ENCODE peak calls at places on chromosomes 3 and 15, in ten cellular contexts. G is activated CD4-positive, alpha-beta T cell treated with anti-CD3 and anti-CD28 coated beads for 48 hours; R is stimulated activated CD4-positive, alpha-beta T cell treated with anti-CD3 and anti-CD28 coated beads, Interleukin-4, amount 100 ng/mL, for 1 hour; K is activated B cell treated with CpG ODN at 0.5 μM for 24 hours; S is MCF 10A; T is activated CD8-positive, alpha-beta memory T cell treated with anti-CD3 and anti-CD28 coated beads, Interleukin-2, amount 10 ng/mL, durations not matched to agents 7 days and 5 days; Y is naive thymus-derived CD8-positive, alpha-beta T cell; B is SW480; V is HuH-7; A is pons. C is an unnamed sample.

GRCh38 chr3:171059978-171060377 is 33.5 kb upstream of the SLC2A2 start:
- DNase-seq in G (no peak), R (no peak), K (no peak), S (no peak), T (no peak), Y (no peak), B (no peak), V (no peak), A (no peak), C (no peak)

GRCh38 chr15:55917881-55918296 is 75.5 kb downstream of the NEDD4 start:
- DNase-seq in G (peak), R (no peak), K (no peak), S (peak), T (no peak), Y (no peak), B (peak), V (peak), A (peak), C (peak)

GRCh38 chr3:65857327-65857726 is 181.4 kb downstream of the MAGI1 start:
- DNase-seq in G (no peak), R (no peak), K (no peak), S (no peak), T (no peak), Y (no peak), B (no peak), V (no peak), A (no peak), C (no peak)

GRCh38 chr3:50520849-50521248 is 17.4 kb upstream of the CACNA2D2 start:
- DNase-seq in G (no peak), R (no peak), K (no peak), S (no peak), T (no peak), Y (no peak), B (no peak), V (no peak), A (no peak), C (no peak)

GRCh38 chr3:11522398-11522715 is 121.4 kb downstream of the VGLL4 start:
- DNase-seq in G (no peak), R (no peak), K (no peak), S (peak), T (no peak), Y (no peak), B (no peak), V (no peak), A (no peak), C (no peak)

GRCh38 chr15:22889146-22889818 is 50.8 kb downstream of the NIPA2 start:
- DNase-seq in G (no peak), R (no peak), K (no peak), S (no peak), T (no peak), Y (no peak), B (no peak), V (no peak), A (no peak), C (no peak)

GRCh38 chr3:157159037-157159761 is 748 bp downstream of the CCNL1 start:
- DNase-seq in G (peak), R (peak), K (peak), S (peak), T (peak), Y (peak), B (peak), V (no peak), A (no peak), C (peak)

GRCh38 chr15:40105517-40106202 is 3.0 kb downstream of the BMF start:
- DNase-seq in G (peak), R (peak), K (peak), S (no peak), T (peak), Y (no peak), B (no peak), V (no peak), A (no peak), C (peak)

GRCh38 chr15:76973362-76973743 is 21.6 kb upstream of the PSTPIP1 start:
- DNase-seq in G (peak), R (peak), K (no peak), S (peak), T (peak), Y (peak), B (no peak), V (peak), A (peak), C (no peak)

GRCh38 chr3:160661660-160662059 is 15.3 kb upstream of the ARL14 start:
- DNase-seq in G (no peak), R (no peak), K (no peak), S (no peak), T (no peak), Y (no peak), B (peak), V (no peak), A (peak), C (peak)

GRCh38 chr3:55726501-55726775 is 239.3 kb upstream of the WNT5A start:
- DNase-seq in G (no peak), R (no peak), K (no peak), S (no peak), T (no peak), Y (no peak), B (no peak), V (no peak), A (no peak), C (no peak)

GRCh38 chr3:67087788-67088187 is 89.7 kb downstream of the KBTBD8 start:
- DNase-seq in G (no peak), R (no peak), K (no peak), S (no peak), T (no peak), Y (no peak), B (no peak), V (no peak), A (no peak), C (no peak)

GRCh38 chr15:67405208-67406191 is 115.4 kb upstream of the C15orf61 start:
- DNase-seq in G (no peak), R (no peak), K (no peak), S (peak), T (no peak), Y (no peak), B (peak), V (no peak), A (no peak), C (no peak)

GRCh38 chr3:110623571-110623970 is 448.0 kb upstream of the NECTIN3 start:
- DNase-seq in G (no peak), R (no peak), K (no peak), S (peak), T (no peak), Y (no peak), B (no peak), V (no peak), A (no peak), C (peak)

GRCh38 chr3:101890716-101891115 is 41.4 kb downstream of the NFKBIZ start:
- DNase-seq in G (no peak), R (no peak), K (no peak), S (no peak), T (no peak), Y (no peak), B (no peak), V (no peak), A (no peak), C (no peak)

GRCh38 chr3:70067860-70068479 is 68.4 kb downstream of the SAMMSON start:
- DNase-seq in G (no peak), R (no peak), K (no peak), S (no peak), T (no peak), Y (no peak), B (no peak), V (no peak), A (no peak), C (no peak)

GRCh38 chr3:31356941-31357340 is 175.8 kb upstream of the STT3B start:
- DNase-seq in G (peak), R (no peak), K (no peak), S (peak), T (no peak), Y (no peak), B (no peak), V (no peak), A (no peak), C (no peak)

GRCh38 chr3:126715432-126715831 is 11.4 kb downstream of the CHCHD6 start:
- DNase-seq in G (no peak), R (no peak), K (no peak), S (no peak), T (no peak), Y (no peak), B (no peak), V (no peak), A (no peak), C (no peak)

GRCh38 chr3:30626443-30627181 is 20.2 kb downstream of the TGFBR2 start:
- DNase-seq in G (no peak), R (no peak), K (no peak), S (peak), T (no peak), Y (no peak), B (peak), V (no peak), A (no peak), C (no peak)